ENCODE peak calls at places on chromosomes 11 and 22, in eight cellular contexts. X, U, E, Y, Z, D, K and A are unnamed samples.

GRCh38 chr11:79167510-79168188 is 273.2 kb downstream of the TENM4 start:
- DNase-seq in X (no peak), U (no peak), E (no peak), Y (no peak), Z (no peak), D (no peak), K (no peak), A (no peak)

GRCh38 chr11:17473071-17473744 is 3.4 kb downstream of the ABCC8 start:
- DNase-seq in X (no peak), U (no peak), E (peak), Y (no peak), Z (no peak), D (peak), K (peak), A (peak)

GRCh38 chr11:68545796-68546195 is 85.2 kb downstream of the PPP6R3 start:
- DNase-seq in X (no peak), U (no peak), E (no peak), Y (no peak), Z (no peak), D (no peak), K (no peak), A (no peak)

GRCh38 chr11:119739975-119740374 is 11.0 kb upstream of the NECTIN1 start:
- DNase-seq in X (no peak), U (no peak), E (no peak), Y (no peak), Z (no peak), D (no peak), K (no peak), A (no peak)

GRCh38 chr11:94151903-94152677 is 23.4 kb downstream of the PANX1 start:
- DNase-seq in X (peak), U (peak), E (no peak), Y (no peak), Z (no peak), D (peak), K (peak), A (no peak)

GRCh38 chr11:8732276-8732675 is 49.7 kb downstream of the RPL27A start:
- DNase-seq in X (no peak), U (no peak), E (no peak), Y (no peak), Z (peak), D (no peak), K (no peak), A (no peak)

GRCh38 chr11:87281496-87281895 is 243.8 kb downstream of the TMEM135 start:
- DNase-seq in X (no peak), U (peak), E (peak), Y (no peak), Z (no peak), D (peak), K (peak), A (no peak)

GRCh38 chr22:29636751-29637150 is 33.3 kb downstream of the NF2 start:
- DNase-seq in X (no peak), U (no peak), E (no peak), Y (no peak), Z (no peak), D (no peak), K (no peak), A (peak)

GRCh38 chr11:97687106-97687505 is 1297.3 kb downstream of the JRKL start:
- DNase-seq in X (no peak), U (no peak), E (no peak), Y (no peak), Z (no peak), D (no peak), K (no peak), A (peak)

GRCh38 chr11:87035976-87036583 is 1.7 kb upstream of the TMEM135 start:
- DNase-seq in X (no peak), U (no peak), E (no peak), Y (no peak), Z (no peak), D (no peak), K (no peak), A (no peak)

GRCh38 chr22:30290679-30291333 is 1.5 kb upstream of the CASTOR1 start:
- DNase-seq in X (no peak), U (peak), E (peak), Y (peak), Z (peak), D (no peak), K (peak), A (peak)

GRCh38 chr11:64211181-64211872 is 4.8 kb downstream of the FERMT3 start:
- DNase-seq in X (no peak), U (no peak), E (no peak), Y (no peak), Z (no peak), D (no peak), K (no peak), A (no peak)

GRCh38 chr11:65310215-65310614 is 4.5 kb upstream of the CDC42EP2 start:
- DNase-seq in X (no peak), U (peak), E (no peak), Y (no peak), Z (peak), D (no peak), K (no peak), A (no peak)

GRCh38 chr11:103491777-103492176 is 382.6 kb downstream of the DYNC2H1 start:
- DNase-seq in X (no peak), U (no peak), E (no peak), Y (no peak), Z (no peak), D (no peak), K (no peak), A (no peak)

GRCh38 chr11:103696130-103696529 is 340.3 kb upstream of the DDI1 start:
- DNase-seq in X (no peak), U (no peak), E (no peak), Y (no peak), Z (no peak), D (no peak), K (peak), A (no peak)

GRCh38 chr11:93905384-93905783 is 55.0 kb upstream of the VSTM5 start:
- DNase-seq in X (no peak), U (peak), E (no peak), Y (no peak), Z (no peak), D (no peak), K (peak), A (no peak)

GRCh38 chr11:78208257-78209165 is 19.8 kb downstream of the USP35 start:
- DNase-seq in X (no peak), U (no peak), E (no peak), Y (peak), Z (no peak), D (no peak), K (peak), A (no peak)

GRCh38 chr22:36873614-36874308 is 13.0 kb downstream of the NCF4 start:
- DNase-seq in X (peak), U (peak), E (peak), Y (no peak), Z (no peak), D (peak), K (peak), A (peak)

GRCh38 chr11:58330861-58331260 is 28.0 kb downstream of the OR5B17 start:
- DNase-seq in X (no peak), U (peak), E (no peak), Y (no peak), Z (no peak), D (no peak), K (peak), A (no peak)

GRCh38 chr22:27433585-27434190 is 367.9 kb downstream of the MN1 start:
- DNase-seq in X (no peak), U (no peak), E (no peak), Y (no peak), Z (no peak), D (no peak), K (no peak), A (no peak)

GRCh38 chr11:129067454-129067853 is 124.7 kb downstream of the ARHGAP32 start:
- DNase-seq in X (no peak), U (no peak), E (no peak), Y (no peak), Z (no peak), D (no peak), K (peak), A (no peak)

GRCh38 chr11:65779919-65780769 is 632 bp downstream of the AP5B1 start:
- DNase-seq in X (peak), U (peak), E (peak), Y (peak), Z (peak), D (no peak), K (peak), A (peak)

GRCh38 chr11:12494699-12495098 is 117.3 kb downstream of the PARVA start:
- DNase-seq in X (no peak), U (peak), E (no peak), Y (no peak), Z (no peak), D (no peak), K (peak), A (no peak)

GRCh38 chr22:50671641-50672040 is 982 bp upstream of the SHANK3 start:
- DNase-seq in X (no peak), U (no peak), E (no peak), Y (no peak), Z (peak), D (peak), K (no peak), A (no peak)

GRCh38 chr11:119148855-119149370 is at the start of gene ABCG4:
- DNase-seq in X (peak), U (no peak), E (peak), Y (peak), Z (no peak), D (no peak), K (no peak), A (peak)

GRCh38 chr22:24685804-24686203 is 82.8 kb downstream of the GGT1 start:
- DNase-seq in X (no peak), U (no peak), E (no peak), Y (no peak), Z (no peak), D (no peak), K (peak), A (no peak)

GRCh38 chr22:39528080-39528661 is 4.4 kb downstream of the RPS19BP1 start:
- DNase-seq in X (no peak), U (no peak), E (no peak), Y (no peak), Z (no peak), D (no peak), K (no peak), A (no peak)

GRCh38 chr11:95682552-95682951 is 107.0 kb downstream of the FAM76B start:
- DNase-seq in X (no peak), U (peak), E (no peak), Y (no peak), Z (no peak), D (no peak), K (peak), A (no peak)

GRCh38 chr11:13983081-13983751 is 20.7 kb downstream of the SPON1 start:
- DNase-seq in X (no peak), U (peak), E (no peak), Y (peak), Z (peak), D (no peak), K (no peak), A (no peak)

GRCh38 chr11:119295178-119295577 is 21.8 kb downstream of the MCAM start:
- DNase-seq in X (no peak), U (no peak), E (no peak), Y (no peak), Z (no peak), D (peak), K (peak), A (no peak)

GRCh38 chr11:120928506-120929062 is 95.3 kb upstream of the TBCEL start:
- DNase-seq in X (no peak), U (no peak), E (no peak), Y (no peak), Z (peak), D (no peak), K (no peak), A (no peak)

GRCh38 chr11:73263640-73264039 is 8.5 kb upstream of the P2RY6 start:
- DNase-seq in X (no peak), U (no peak), E (no peak), Y (no peak), Z (no peak), D (no peak), K (no peak), A (no peak)

GRCh38 chr22:39360674-39361413 is 11.1 kb downstream of the SYNGR1 start:
- DNase-seq in X (no peak), U (peak), E (peak), Y (no peak), Z (no peak), D (no peak), K (no peak), A (no peak)